ENCODE peak calls at places on chromosomes 5 and 9, in eight cellular contexts. One of them, this sample, is unnamed.

GRCh38 chr5:17331649-17332048 is 114.2 kb downstream of the BASP1 start:
- DNase-seq in CD4-positive, alpha-beta T cell: no peak
- DNase-seq in Caco-2: no peak
- DNase-seq in cardiac muscle cell: no peak
- DNase-seq in GM12864: no peak
- DNase-seq in A673: no peak
- DNase-seq in neural crest cell: no peak
- DNase-seq in cardiac fibroblast: no peak
- DNase-seq in this sample: no peak

GRCh38 chr5:178232124-178232919 is at the start of gene PHYKPL:
- DNase-seq in CD4-positive, alpha-beta T cell: peak
- DNase-seq in Caco-2: peak
- DNase-seq in cardiac muscle cell: peak
- DNase-seq in GM12864: no peak
- DNase-seq in A673: peak
- DNase-seq in neural crest cell: peak
- DNase-seq in cardiac fibroblast: peak
- DNase-seq in this sample: peak

GRCh38 chr5:77390795-77391194 is 101.3 kb downstream of the WDR41 start:
- DNase-seq in CD4-positive, alpha-beta T cell: no peak
- DNase-seq in Caco-2: no peak
- DNase-seq in cardiac muscle cell: no peak
- DNase-seq in GM12864: no peak
- DNase-seq in A673: no peak
- DNase-seq in neural crest cell: no peak
- DNase-seq in cardiac fibroblast: peak
- DNase-seq in this sample: no peak

GRCh38 chr5:112492291-112492690 is 73.2 kb upstream of the EPB41L4A start:
- DNase-seq in CD4-positive, alpha-beta T cell: no peak
- DNase-seq in Caco-2: peak
- DNase-seq in cardiac muscle cell: peak
- DNase-seq in GM12864: peak
- DNase-seq in A673: peak
- DNase-seq in neural crest cell: peak
- DNase-seq in cardiac fibroblast: peak
- DNase-seq in this sample: peak

GRCh38 chr5:97167435-97167834 is 15.6 kb downstream of the RIOK2 start:
- DNase-seq in CD4-positive, alpha-beta T cell: no peak
- DNase-seq in Caco-2: no peak
- DNase-seq in cardiac muscle cell: no peak
- DNase-seq in GM12864: no peak
- DNase-seq in A673: no peak
- DNase-seq in neural crest cell: no peak
- DNase-seq in cardiac fibroblast: no peak
- DNase-seq in this sample: peak

GRCh38 chr9:6938447-6938846 is 180.7 kb downstream of the KDM4C start:
- DNase-seq in CD4-positive, alpha-beta T cell: no peak
- DNase-seq in Caco-2: no peak
- DNase-seq in cardiac muscle cell: no peak
- DNase-seq in GM12864: no peak
- DNase-seq in A673: peak
- DNase-seq in neural crest cell: no peak
- DNase-seq in cardiac fibroblast: peak
- DNase-seq in this sample: no peak

GRCh38 chr5:86679529-86679928 is 61.8 kb downstream of the COX7C start:
- DNase-seq in CD4-positive, alpha-beta T cell: no peak
- DNase-seq in Caco-2: peak
- DNase-seq in cardiac muscle cell: peak
- DNase-seq in GM12864: peak
- DNase-seq in A673: peak
- DNase-seq in neural crest cell: no peak
- DNase-seq in cardiac fibroblast: peak
- DNase-seq in this sample: peak

GRCh38 chr9:18480649-18481048 is 6.7 kb downstream of the ADAMTSL1 start:
- DNase-seq in CD4-positive, alpha-beta T cell: no peak
- DNase-seq in Caco-2: no peak
- DNase-seq in cardiac muscle cell: no peak
- DNase-seq in GM12864: no peak
- DNase-seq in A673: no peak
- DNase-seq in neural crest cell: no peak
- DNase-seq in cardiac fibroblast: peak
- DNase-seq in this sample: no peak

GRCh38 chr9:123742009-123742767 is 187.7 kb downstream of the DENND1A start:
- DNase-seq in CD4-positive, alpha-beta T cell: no peak
- DNase-seq in Caco-2: no peak
- DNase-seq in cardiac muscle cell: peak
- DNase-seq in GM12864: no peak
- DNase-seq in A673: no peak
- DNase-seq in neural crest cell: peak
- DNase-seq in cardiac fibroblast: peak
- DNase-seq in this sample: no peak

GRCh38 chr9:121541256-121541655 is 41.6 kb upstream of the GGTA1 start:
- DNase-seq in CD4-positive, alpha-beta T cell: no peak
- DNase-seq in Caco-2: no peak
- DNase-seq in cardiac muscle cell: no peak
- DNase-seq in GM12864: no peak
- DNase-seq in A673: no peak
- DNase-seq in neural crest cell: no peak
- DNase-seq in cardiac fibroblast: no peak
- DNase-seq in this sample: no peak

GRCh38 chr5:99900302-99900811 is 634.8 kb upstream of the FAM174A start:
- DNase-seq in CD4-positive, alpha-beta T cell: no peak
- DNase-seq in Caco-2: no peak
- DNase-seq in cardiac muscle cell: no peak
- DNase-seq in GM12864: no peak
- DNase-seq in A673: peak
- DNase-seq in neural crest cell: no peak
- DNase-seq in cardiac fibroblast: no peak
- DNase-seq in this sample: no peak

GRCh38 chr9:133163559-133164208 is at the start of gene GBGT1:
- DNase-seq in CD4-positive, alpha-beta T cell: peak
- DNase-seq in Caco-2: no peak
- DNase-seq in cardiac muscle cell: peak
- DNase-seq in GM12864: no peak
- DNase-seq in A673: peak
- DNase-seq in neural crest cell: peak
- DNase-seq in cardiac fibroblast: peak
- DNase-seq in this sample: peak

GRCh38 chr9:134965421-134965820 is 47.7 kb upstream of the FCN1 start:
- DNase-seq in CD4-positive, alpha-beta T cell: no peak
- DNase-seq in Caco-2: no peak
- DNase-seq in cardiac muscle cell: no peak
- DNase-seq in GM12864: no peak
- DNase-seq in A673: no peak
- DNase-seq in neural crest cell: no peak
- DNase-seq in cardiac fibroblast: no peak
- DNase-seq in this sample: no peak

GRCh38 chr5:173531863-173532262 is 84.6 kb downstream of the BOD1 start:
- DNase-seq in CD4-positive, alpha-beta T cell: no peak
- DNase-seq in Caco-2: no peak
- DNase-seq in cardiac muscle cell: no peak
- DNase-seq in GM12864: no peak
- DNase-seq in A673: no peak
- DNase-seq in neural crest cell: no peak
- DNase-seq in cardiac fibroblast: no peak
- DNase-seq in this sample: no peak

GRCh38 chr5:142259758-142260157 is 65.1 kb downstream of the SPRY4 start:
- DNase-seq in CD4-positive, alpha-beta T cell: no peak
- DNase-seq in Caco-2: no peak
- DNase-seq in cardiac muscle cell: no peak
- DNase-seq in GM12864: no peak
- DNase-seq in A673: no peak
- DNase-seq in neural crest cell: no peak
- DNase-seq in cardiac fibroblast: no peak
- DNase-seq in this sample: no peak

GRCh38 chr5:142253938-142254895 is 70.6 kb downstream of the SPRY4 start:
- DNase-seq in CD4-positive, alpha-beta T cell: no peak
- DNase-seq in Caco-2: no peak
- DNase-seq in cardiac muscle cell: no peak
- DNase-seq in GM12864: no peak
- DNase-seq in A673: no peak
- DNase-seq in neural crest cell: no peak
- DNase-seq in cardiac fibroblast: peak
- DNase-seq in this sample: no peak

GRCh38 chr5:142250119-142250518 is 74.7 kb downstream of the SPRY4 start:
- DNase-seq in CD4-positive, alpha-beta T cell: no peak
- DNase-seq in Caco-2: no peak
- DNase-seq in cardiac muscle cell: no peak
- DNase-seq in GM12864: no peak
- DNase-seq in A673: no peak
- DNase-seq in neural crest cell: no peak
- DNase-seq in cardiac fibroblast: no peak
- DNase-seq in this sample: no peak

DNA sequence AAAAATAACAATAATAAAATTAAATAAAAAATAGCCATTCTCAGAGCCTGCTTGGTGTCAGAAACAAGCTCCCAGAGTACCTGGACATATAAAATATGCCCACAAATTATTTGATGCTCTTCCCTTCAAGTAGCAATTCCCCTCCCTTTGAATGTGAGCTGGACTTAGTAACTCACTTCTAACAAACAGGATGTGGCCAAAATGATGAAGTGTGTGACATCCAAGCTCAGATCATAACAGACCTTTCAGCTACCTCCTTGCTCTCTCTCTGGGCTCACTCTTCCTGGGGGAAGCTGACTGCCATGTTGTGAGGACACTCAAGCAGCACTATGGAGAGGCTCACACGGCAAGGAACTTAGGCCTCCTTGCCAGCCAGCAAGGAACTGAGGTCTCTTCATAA is 69.0 kb downstream of the SPRY4 start:
- DNase-seq in CD4-positive, alpha-beta T cell: no peak
- DNase-seq in Caco-2: no peak
- DNase-seq in cardiac muscle cell: no peak
- DNase-seq in GM12864: no peak
- DNase-seq in A673: no peak
- DNase-seq in neural crest cell: no peak
- DNase-seq in cardiac fibroblast: no peak
- DNase-seq in this sample: no peak
- TF ChIP-seq CTCF in CD4-positive, alpha-beta T cell: no peak
- TF ChIP-seq CTCF in Caco-2: no peak
- TF ChIP-seq CTCF in cardiac muscle cell: no peak
- TF ChIP-seq CTCF in GM12864: no peak
- TF ChIP-seq CTCF in A673: no peak
- TF ChIP-seq CTCF in neural crest cell: no peak
- TF ChIP-seq CTCF in cardiac fibroblast: no peak
- TF ChIP-seq CTCF in this sample: no peak

GRCh38 chr9:110588296-110588695 is 8.8 kb upstream of the SVEP1 start:
- DNase-seq in CD4-positive, alpha-beta T cell: no peak
- DNase-seq in Caco-2: no peak
- DNase-seq in cardiac muscle cell: no peak
- DNase-seq in GM12864: no peak
- DNase-seq in A673: no peak
- DNase-seq in neural crest cell: no peak
- DNase-seq in cardiac fibroblast: no peak
- DNase-seq in this sample: no peak
- TF ChIP-seq CTCF in CD4-positive, alpha-beta T cell: no peak
- TF ChIP-seq CTCF in Caco-2: no peak
- TF ChIP-seq CTCF in cardiac muscle cell: no peak
- TF ChIP-seq CTCF in GM12864: no peak
- TF ChIP-seq CTCF in A673: no peak
- TF ChIP-seq CTCF in neural crest cell: no peak
- TF ChIP-seq CTCF in cardiac fibroblast: no peak
- TF ChIP-seq CTCF in this sample: no peak

GRCh38 chr5:164600166-164600715 is 1094.8 kb downstream of the MAT2B start:
- DNase-seq in CD4-positive, alpha-beta T cell: no peak
- DNase-seq in Caco-2: no peak
- DNase-seq in cardiac muscle cell: no peak
- DNase-seq in GM12864: no peak
- DNase-seq in A673: no peak
- DNase-seq in neural crest cell: no peak
- DNase-seq in cardiac fibroblast: peak
- DNase-seq in this sample: no peak

GRCh38 chr5:164600929-164601535 is 1095.6 kb downstream of the MAT2B start:
- DNase-seq in CD4-positive, alpha-beta T cell: no peak
- DNase-seq in Caco-2: no peak
- DNase-seq in cardiac muscle cell: no peak
- DNase-seq in GM12864: no peak
- DNase-seq in A673: no peak
- DNase-seq in neural crest cell: no peak
- DNase-seq in cardiac fibroblast: no peak
- DNase-seq in this sample: no peak

DNA sequence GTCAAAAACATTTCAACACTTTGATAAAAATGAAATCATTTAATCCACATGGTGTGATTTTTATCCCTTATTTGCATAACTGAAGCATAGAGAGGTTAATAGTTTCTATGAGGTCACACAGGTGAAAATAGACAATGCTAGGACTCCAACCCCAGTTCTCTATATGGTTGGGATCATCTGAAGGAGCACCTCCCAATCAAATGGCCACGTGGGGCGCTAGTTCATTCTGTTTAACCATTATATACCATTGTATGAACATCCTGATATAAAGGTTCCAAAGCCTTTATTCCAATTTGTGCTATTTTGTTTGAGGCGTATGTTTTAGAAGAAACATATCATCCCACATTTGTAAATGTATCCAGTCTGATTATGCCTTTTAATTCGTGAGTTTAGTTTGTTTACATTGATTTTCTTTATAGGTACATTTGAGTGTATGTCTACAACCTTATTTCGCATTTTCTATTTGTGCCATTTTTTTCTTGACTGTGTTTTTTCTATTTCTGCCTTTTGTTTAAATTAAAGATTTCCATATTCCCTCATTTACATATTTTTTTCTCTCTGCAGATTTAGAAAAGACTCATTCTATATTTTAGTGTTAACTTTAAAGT is 1092.0 kb downstream of the MAT2B start:
- DNase-seq in CD4-positive, alpha-beta T cell: no peak
- DNase-seq in Caco-2: peak
- DNase-seq in cardiac muscle cell: peak
- DNase-seq in GM12864: no peak
- DNase-seq in A673: peak
- DNase-seq in neural crest cell: no peak
- DNase-seq in cardiac fibroblast: no peak
- DNase-seq in this sample: peak
- TF ChIP-seq CTCF in CD4-positive, alpha-beta T cell: no peak
- TF ChIP-seq CTCF in Caco-2: peak
- TF ChIP-seq CTCF in cardiac muscle cell: no peak
- TF ChIP-seq CTCF in GM12864: peak
- TF ChIP-seq CTCF in A673: peak
- TF ChIP-seq CTCF in neural crest cell: peak
- TF ChIP-seq CTCF in cardiac fibroblast: peak
- TF ChIP-seq CTCF in this sample: peak

GRCh38 chr9:125338929-125339328 is 77.3 kb downstream of the GAPVD1 start:
- DNase-seq in CD4-positive, alpha-beta T cell: no peak
- DNase-seq in Caco-2: no peak
- DNase-seq in cardiac muscle cell: no peak
- DNase-seq in GM12864: no peak
- DNase-seq in A673: no peak
- DNase-seq in neural crest cell: no peak
- DNase-seq in cardiac fibroblast: no peak
- DNase-seq in this sample: no peak

GRCh38 chr9:125341566-125341965 is 79.9 kb downstream of the GAPVD1 start:
- DNase-seq in CD4-positive, alpha-beta T cell: no peak
- DNase-seq in Caco-2: no peak
- DNase-seq in cardiac muscle cell: no peak
- DNase-seq in GM12864: no peak
- DNase-seq in A673: no peak
- DNase-seq in neural crest cell: no peak
- DNase-seq in cardiac fibroblast: no peak
- DNase-seq in this sample: no peak

GRCh38 chr9:125332527-125332926 is 70.9 kb downstream of the GAPVD1 start:
- DNase-seq in CD4-positive, alpha-beta T cell: no peak
- DNase-seq in Caco-2: no peak
- DNase-seq in cardiac muscle cell: peak
- DNase-seq in GM12864: peak
- DNase-seq in A673: no peak
- DNase-seq in neural crest cell: no peak
- DNase-seq in cardiac fibroblast: no peak
- DNase-seq in this sample: peak

GRCh38 chr9:125337282-125337681 is 75.7 kb downstream of the GAPVD1 start:
- DNase-seq in CD4-positive, alpha-beta T cell: no peak
- DNase-seq in Caco-2: peak
- DNase-seq in cardiac muscle cell: peak
- DNase-seq in GM12864: no peak
- DNase-seq in A673: no peak
- DNase-seq in neural crest cell: no peak
- DNase-seq in cardiac fibroblast: peak
- DNase-seq in this sample: no peak
- TF ChIP-seq CTCF in CD4-positive, alpha-beta T cell: no peak
- TF ChIP-seq CTCF in Caco-2: no peak
- TF ChIP-seq CTCF in cardiac muscle cell: no peak
- TF ChIP-seq CTCF in GM12864: no peak
- TF ChIP-seq CTCF in A673: no peak
- TF ChIP-seq CTCF in neural crest cell: no peak
- TF ChIP-seq CTCF in cardiac fibroblast: no peak
- TF ChIP-seq CTCF in this sample: no peak

This sample was measured in GM13977.